ENCODE peak calls at places on chromosomes 5 and 9, in eight cellular contexts. P is stimulated activated CD8-positive, alpha-beta memory T cell treated with anti-CD3 and anti-CD28 coated beads, Interleukin-15, amount 100 ng/mL, for 1 hour; S is MV-4-11; V is fibroblast of pulmonary artery; R is T-cell; H is Calu3; C is A172; Z is T-helper 9 cell. B is an unnamed sample.

GRCh38 chr9:37998881-37999311 is 70.1 kb downstream of the SHB start:
- DNase-seq in C (no peak), Z (no peak), H (no peak), S (peak), R (no peak), P (no peak), V (no peak), B (no peak)

GRCh38 chr5:36720688-36721087 is 114.3 kb downstream of the SLC1A3 start:
- DNase-seq in H (no peak), V (no peak), S (no peak), C (no peak), R (no peak), Z (no peak), P (no peak), B (no peak)

GRCh38 chr9:70586506-70586905 is 172.0 kb upstream of the KLF9 start:
- DNase-seq in Z (no peak), C (no peak), R (no peak), V (no peak), S (no peak), H (no peak), P (no peak), B (no peak)

GRCh38 chr5:158755221-158755620 is 344.5 kb downstream of the EBF1 start:
- DNase-seq in C (no peak), H (no peak), P (no peak), R (no peak), S (no peak), V (no peak), Z (no peak), B (no peak)

GRCh38 chr9:87812375-87813118 is 70.1 kb upstream of the SPATA31E1 start:
- DNase-seq in S (no peak), C (peak), R (no peak), Z (no peak), V (peak), P (no peak), H (peak), B (peak)

GRCh38 chr5:136222575-136223235 is 29.7 kb upstream of the SMIM32 start:
- DNase-seq in V (no peak), C (peak), P (no peak), R (no peak), Z (no peak), H (no peak), S (no peak), B (peak)

GRCh38 chr5:83718195-83718825 is 2.3 kb downstream of the HAPLN1 start:
- DNase-seq in V (peak), H (peak), P (no peak), S (peak), C (peak), R (peak), Z (no peak), B (peak)

GRCh38 chr5:91189480-91190332 is 193.4 kb downstream of the ARRDC3 start:
- DNase-seq in R (no peak), V (peak), P (no peak), Z (no peak), H (peak), S (no peak), C (peak), B (peak)

GRCh38 chr9:101711330-101711941 is 27.0 kb downstream of the GRIN3A start:
- DNase-seq in Z (no peak), S (peak), P (no peak), C (peak), V (no peak), R (peak), H (peak), B (peak)

GRCh38 chr5:125612356-125613149 is 810.7 kb upstream of the GRAMD2B start:
- DNase-seq in P (no peak), S (no peak), V (no peak), R (no peak), Z (no peak), H (no peak), C (no peak), B (no peak)

GRCh38 chr9:127847155-127847463 is 7.3 kb downstream of the ENG start:
- DNase-seq in H (no peak), R (no peak), V (no peak), S (peak), C (peak), Z (no peak), P (no peak), B (no peak)

GRCh38 chr5:149048806-149049205 is 14.1 kb downstream of the SH3TC2 start:
- DNase-seq in V (no peak), P (no peak), R (no peak), Z (no peak), H (no peak), C (no peak), S (no peak), B (no peak)

GRCh38 chr9:108618906-108619550 is 236.8 kb downstream of the ACTL7B start:
- DNase-seq in S (peak), H (no peak), P (no peak), V (no peak), C (peak), R (no peak), Z (no peak), B (no peak)

GRCh38 chr9:128937310-128938165 is 9.9 kb downstream of the DOLK start:
- DNase-seq in P (no peak), R (no peak), V (no peak), Z (no peak), S (no peak), C (no peak), H (no peak), B (no peak)

GRCh38 chr5:29516224-29516623 is 1677.3 kb upstream of the CDH6 start:
- DNase-seq in R (no peak), C (no peak), Z (no peak), H (no peak), S (no peak), V (no peak), P (no peak), B (no peak)

GRCh38 chr5:133824661-133825254 is 143.7 kb downstream of the C5orf15 start:
- DNase-seq in V (no peak), R (no peak), H (no peak), P (no peak), Z (no peak), S (no peak), C (no peak), B (no peak)

GRCh38 chr5:79143684-79144379 is 32.2 kb downstream of the BHMT start:
- DNase-seq in V (peak), S (no peak), P (no peak), C (peak), H (peak), R (no peak), Z (no peak), B (peak)

GRCh38 chr5:59620535-59621212 is 272.9 kb downstream of the PDE4D start:
- DNase-seq in V (peak), R (no peak), C (no peak), Z (no peak), P (no peak), H (no peak), S (no peak), B (no peak)

GRCh38 chr9:5437254-5438216 is at the start of gene PLGRKT:
- DNase-seq in R (peak), C (peak), Z (peak), V (peak), H (peak), S (peak), P (peak), B (peak)

GRCh38 chr9:36100532-36100931 is 36.0 kb upstream of the GLIPR2 start:
- DNase-seq in S (no peak), P (no peak), H (no peak), C (peak), Z (no peak), R (no peak), V (peak), B (no peak)

GRCh38 chr5:177094224-177095087 is 7.7 kb downstream of the FGFR4 start:
- DNase-seq in C (peak), Z (no peak), V (peak), P (no peak), H (no peak), S (no peak), R (no peak), B (no peak)

GRCh38 chr5:134845335-134845851 is 375 bp upstream of the C5orf24 start:
- DNase-seq in P (no peak), S (no peak), H (no peak), Z (no peak), C (no peak), R (no peak), V (peak), B (no peak)

GRCh38 chr5:33850100-33850594 is 41.6 kb downstream of the ADAMTS12 start:
- DNase-seq in C (peak), R (peak), H (peak), P (peak), S (peak), Z (no peak), V (peak), B (peak)